ENCODE peak calls at places on chromosomes 12 and 14, in four cellular contexts. P is neural crest cell, M is IMR-90, L is HT-29. R is an unnamed sample.

GRCh38 chr14:101888182-101888581 is 76.2 kb upstream of the DYNC1H1 start:
- DNase-seq in P (no peak), M (no peak), L (no peak), R (no peak)

GRCh38 chr12:13208533-13209278 is 12.2 kb downstream of the EMP1 start:
- DNase-seq in P (no peak), M (peak), L (peak), R (peak)

GRCh38 chr12:29229937-29230336 is 80.9 kb downstream of the FAR2 start:
- DNase-seq in P (no peak), M (no peak), L (no peak), R (no peak)

GRCh38 chr12:88469136-88469535 is 111.1 kb downstream of the KITLG start:
- DNase-seq in P (no peak), M (no peak), L (no peak), R (no peak)

GRCh38 chr12:12094481-12094880 is 23.7 kb downstream of the BCL2L14 start:
- DNase-seq in P (no peak), M (no peak), L (no peak), R (no peak)

GRCh38 chr12:5905757-5906156 is 39.3 kb downstream of the ANO2 start:
- DNase-seq in P (no peak), M (no peak), L (no peak), R (no peak)

GRCh38 chr12:28313631-28314030 is 123.4 kb downstream of the CCDC91 start:
- DNase-seq in P (no peak), M (peak), L (no peak), R (no peak)

GRCh38 chr12:112488257-112488926 is 69.6 kb downstream of the PTPN11 start:
- DNase-seq in P (no peak), M (no peak), L (no peak), R (no peak)

GRCh38 chr14:66238969-66239368 is 247.2 kb upstream of the CCDC196 start:
- DNase-seq in P (no peak), M (no peak), L (no peak), R (no peak)

GRCh38 chr12:47981496-47982260 is 18.3 kb downstream of the TMEM106C start:
- DNase-seq in P (no peak), M (no peak), L (no peak), R (no peak)

GRCh38 chr12:26789731-26790644 is 43.0 kb downstream of the ITPR2 start:
- DNase-seq in P (no peak), M (peak), L (peak), R (no peak)

GRCh38 chr14:71675902-71676291 is 256.3 kb upstream of the RGS6 start:
- DNase-seq in P (no peak), M (peak), L (no peak), R (no peak)